ENCODE peak calls at places on chromosomes 13 and 19, in six cellular contexts. V is neural progenitor cell; N is uterus; C is CD8-positive, alpha-beta memory T cell; A is fibroblast of lung; S is breast epithelium. M is an unnamed sample.
A peak's percentile ranks its signal among the peaks of the same experiment; 100 is the strongest.

GRCh38 chr13:26423634-26424033 is 133.8 kb upstream of the WASF3 start:
- DNase-seq in V (no peak), N (peak; percentile 66), C (no peak), A (peak; percentile 22), S (no peak), M (no peak)

GRCh38 chr13:70622785-70623184 is 514.5 kb upstream of the KLHL1 start:
- DNase-seq in V (peak; percentile 37), N (no peak), C (no peak), A (no peak), S (no peak), M (no peak)

GRCh38 chr13:80082396-80083096 is 258.4 kb downstream of the SPRY2 start:
- DNase-seq in V (no peak), N (no peak), C (no peak), A (peak; percentile 20), S (no peak), M (no peak)

GRCh38 chr13:97853550-97853949 is 99.9 kb upstream of the IPO5 start:
- DNase-seq in V (no peak), N (no peak), C (no peak), A (peak; percentile 8), S (no peak), M (no peak)

GRCh38 chr13:74206061-74206561 is 71.9 kb upstream of the KLF12 start:
- DNase-seq in V (peak; percentile 32), N (no peak), C (no peak), A (peak; percentile 70), S (peak; percentile 29), M (no peak)

GRCh38 chr13:97921146-97921776 is 32.2 kb upstream of the IPO5 start:
- DNase-seq in V (no peak), N (no peak), C (no peak), A (peak; percentile 18), S (no peak), M (no peak)

GRCh38 chr13:50800091-50800739 is 43.3 kb downstream of the DLEU7 start:
- DNase-seq in V (no peak), N (no peak), C (no peak), A (no peak), S (no peak), M (no peak)

GRCh38 chr13:95292622-95293021 is 8.6 kb downstream of the ABCC4 start:
- DNase-seq in V (no peak), N (no peak), C (no peak), A (no peak), S (no peak), M (no peak)

GRCh38 chr19:6963937-6964336 is 57.3 kb downstream of the MBD3L2B start:
- DNase-seq in V (no peak), N (no peak), C (peak; percentile 22), A (no peak), S (no peak), M (no peak)

DNA sequence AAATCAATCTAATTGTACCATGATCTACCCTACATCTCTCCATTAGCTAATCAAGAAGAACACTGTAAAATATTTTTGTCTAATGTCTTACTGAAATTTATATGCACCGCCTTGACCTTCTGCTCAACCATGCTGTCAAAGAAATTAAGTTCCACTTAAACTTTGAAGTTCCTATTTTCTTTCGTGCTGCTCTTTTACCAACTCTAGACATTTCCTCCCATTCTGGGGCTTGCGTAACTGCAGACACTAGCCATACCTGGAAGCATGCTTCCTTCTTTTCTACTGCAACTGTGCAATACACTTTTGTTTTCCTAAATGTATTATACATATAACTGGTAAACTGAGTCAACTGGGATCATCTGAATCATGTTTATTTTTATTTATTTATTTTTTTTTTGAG is 8.5 kb upstream of the UBE2L5 start:
- DNase-seq in V (no peak), N (no peak), C (no peak), A (no peak), S (no peak), M (no peak)
- H3K4me3 ChIP-seq in V (no peak overlapping the region), N (no peak overlapping the region), C (no peak overlapping the region), A (no peak overlapping the region), S (no peak overlapping the region), M (no peak overlapping the region)

DNA sequence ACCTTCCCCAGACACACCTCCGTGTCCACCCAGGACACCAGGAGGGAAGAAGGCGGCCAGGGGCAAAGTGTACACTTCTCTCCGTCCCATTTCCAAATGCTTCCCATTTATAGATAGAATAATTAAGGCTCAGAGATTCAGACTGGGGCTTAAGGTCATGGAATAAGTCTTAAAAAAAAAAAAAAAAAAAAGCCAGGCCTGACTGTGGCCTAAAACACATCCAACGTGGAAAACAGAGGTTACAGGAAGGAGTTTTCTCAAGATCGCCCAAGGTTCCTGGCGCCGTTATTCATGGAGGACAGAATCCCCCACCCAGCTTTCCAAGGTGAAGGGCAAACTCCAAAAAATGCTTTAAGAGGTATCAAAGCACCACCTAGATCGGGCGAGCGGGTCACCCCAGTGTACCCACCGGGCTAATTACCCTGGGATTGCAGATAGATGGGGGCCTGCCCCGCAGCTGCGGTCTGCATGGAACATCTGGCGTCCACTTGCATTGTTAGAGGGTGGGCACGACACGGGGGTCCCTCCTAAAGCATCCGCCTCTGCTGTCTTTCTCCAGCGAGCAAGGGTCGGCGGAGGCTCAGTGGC is 36.1 kb upstream of the NANOS3 start:
- DNase-seq in V (no peak), N (no peak), C (no peak), A (no peak), S (no peak), M (no peak)
- H3K4me1 ChIP-seq in V (peaks cover 15% of the 10 kb centered on the region), N (peaks cover 4% of the 10 kb centered on the region), C (peaks cover 88% of the 10 kb centered on the region), A (peaks cover 33% of the 10 kb centered on the region), S (peaks cover 31% of the 10 kb centered on the region), M (no peaks in the 10 kb centered on the region)

DNA sequence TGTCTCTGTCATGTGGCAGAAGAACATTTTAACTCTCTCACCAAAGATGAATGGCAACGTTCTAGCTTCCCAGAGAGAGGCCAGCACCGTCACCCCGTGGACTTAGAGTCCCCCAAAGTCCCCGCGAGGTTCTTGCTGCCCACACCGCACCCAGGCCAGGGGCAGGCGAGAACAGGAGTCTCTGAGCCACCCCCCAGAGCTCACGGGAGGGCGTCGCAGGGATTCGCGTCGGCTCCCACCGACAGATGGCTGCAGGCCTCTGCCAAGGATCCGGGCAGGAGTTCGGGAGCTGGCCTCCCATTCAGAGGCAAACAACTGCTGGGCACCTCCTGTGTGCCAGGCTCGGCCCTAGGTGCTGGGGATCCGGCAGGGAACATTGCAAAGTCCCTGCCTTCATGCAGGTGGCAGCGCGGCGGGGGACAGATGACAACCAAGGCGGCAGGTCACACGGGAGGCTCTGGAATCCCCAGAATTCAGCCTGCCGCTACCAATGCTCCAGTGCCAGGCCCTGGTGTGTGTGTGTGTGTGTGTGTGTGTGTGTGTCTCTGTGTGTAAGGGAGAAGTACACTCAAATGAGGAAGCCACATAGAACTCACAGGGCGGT is 25.3 kb downstream of the LRRC4B start:
- DNase-seq in V (no peak), N (no peak), C (no peak), A (no peak), S (no peak), M (no peak)
- H3K27me3 ChIP-seq in V (no peaks in the 10 kb centered on the region), N (no peaks in the 10 kb centered on the region), C (no peaks in the 10 kb centered on the region), A (no peaks in the 10 kb centered on the region), S (peaks cover 11% of the 10 kb centered on the region), M (peaks cover 3% of the 10 kb centered on the region)

GRCh38 chr19:2977001-2977685 is at the start of gene TLE6:
- DNase-seq in V (peak; percentile 98), N (peak; percentile 96), C (peak; percentile 87), A (peak; percentile 91), S (peak; percentile 98), M (peak; percentile 89)
- H3K4me3 ChIP-seq in V (peak within 1 kb of the TSS; percentile 20), N (peak within 1 kb of the TSS; percentile 34), C (peak within 1 kb of the TSS; percentile 76), A (peak within 1 kb of the TSS; percentile 62), S (peak within 1 kb of the TSS; percentile 50), M (peak within 1 kb of the TSS; percentile 70)

GRCh38 chr19:33496016-33496415 is 25.6 kb downstream of the PEPD start:
- DNase-seq in V (no peak), N (no peak), C (no peak), A (no peak), S (no peak), M (no peak)

GRCh38 chr19:33492090-33492489 is 29.5 kb downstream of the PEPD start:
- DNase-seq in V (no peak), N (no peak), C (no peak), A (no peak), S (no peak), M (no peak)

GRCh38 chr19:33496496-33496895 is 25.1 kb downstream of the PEPD start:
- DNase-seq in V (no peak), N (no peak), C (no peak), A (no peak), S (no peak), M (no peak)

GRCh38 chr19:33492951-33493350 is 28.6 kb downstream of the PEPD start:
- DNase-seq in V (no peak), N (no peak), C (no peak), A (no peak), S (no peak), M (no peak)

DNA sequence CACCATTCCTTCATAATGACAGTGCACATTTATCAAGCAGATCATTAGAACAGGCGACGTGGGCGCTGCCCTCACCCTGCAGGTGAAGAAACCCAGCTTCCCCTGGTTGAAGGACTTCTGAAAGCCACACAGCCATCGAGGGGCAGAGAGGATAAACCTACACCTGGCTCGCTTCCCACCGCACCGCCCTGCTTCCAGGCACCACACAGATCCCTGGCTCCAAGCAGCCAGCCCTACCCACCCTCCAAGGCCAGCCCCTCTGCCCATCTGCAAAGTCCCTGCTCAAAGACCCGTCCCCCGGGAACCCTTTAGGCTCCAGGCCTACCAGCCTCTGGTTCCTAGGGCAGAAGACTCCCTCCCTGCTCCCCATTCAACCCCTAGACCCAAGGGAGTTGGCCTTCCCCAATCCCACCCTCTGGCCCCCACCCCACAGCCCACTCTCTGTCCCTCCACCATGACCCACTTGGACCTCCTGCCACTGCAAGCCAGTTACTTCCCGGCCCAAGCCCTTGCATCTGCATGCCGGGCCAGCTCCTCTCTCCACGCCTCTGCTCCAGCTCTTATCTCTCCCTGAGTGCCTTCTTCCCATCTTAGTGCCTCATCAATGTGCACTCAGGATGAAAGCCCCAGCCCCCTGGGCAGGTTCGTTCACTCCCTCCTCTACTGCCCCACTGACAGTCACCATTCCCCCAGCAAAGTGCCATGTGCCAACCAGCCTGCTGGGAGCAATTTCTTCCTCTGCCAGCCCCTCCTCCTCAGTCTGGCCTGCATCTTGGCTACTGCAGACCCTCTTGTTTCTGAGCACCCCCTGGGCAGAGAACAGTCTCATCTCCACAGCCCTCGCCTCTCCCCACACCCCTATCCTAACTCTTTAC is 28.0 kb downstream of the PEPD start:
- DNase-seq in V (no peak), N (no peak), C (no peak), A (no peak), S (no peak), M (no peak)
- H3K4me1 ChIP-seq in V (no peaks in the 10 kb centered on the region), N (no peaks in the 10 kb centered on the region), C (no peaks in the 10 kb centered on the region), A (no peaks in the 10 kb centered on the region), S (no peaks in the 10 kb centered on the region), M (no peaks in the 10 kb centered on the region)